ENCODE peak calls at places on chromosome 17, in seven cellular contexts. One of them, this sample, is unnamed.

GRCh38 chr17:2138768-2139167 is 83.9 kb downstream of the HIC1 start:
- DNase-seq in heart right ventricle: peak; percentile 25
- DNase-seq in cardiac muscle cell: peak; percentile 61
- DNase-seq in neural progenitor cell: no peak
- DNase-seq in H9: no peak
- DNase-seq in PC-9: peak; percentile 80
- DNase-seq in psoas muscle: peak; percentile 32
- DNase-seq in this sample: no peak

GRCh38 chr17:48002208-48002919 is 31.5 kb downstream of the CDK5RAP3 start:
- DNase-seq in heart right ventricle: no peak
- DNase-seq in cardiac muscle cell: peak; percentile 84
- DNase-seq in neural progenitor cell: peak; percentile 48
- DNase-seq in H9: no peak
- DNase-seq in PC-9: peak; percentile 89
- DNase-seq in psoas muscle: no peak
- DNase-seq in this sample: no peak

GRCh38 chr17:42459256-42459982 is 741 bp downstream of the ATP6V0A1 start:
- DNase-seq in heart right ventricle: peak; percentile 36
- DNase-seq in cardiac muscle cell: peak; percentile 43
- DNase-seq in neural progenitor cell: peak; percentile 41
- DNase-seq in H9: peak; percentile 54
- DNase-seq in PC-9: peak; percentile 64
- DNase-seq in psoas muscle: peak; percentile 42
- DNase-seq in this sample: peak; percentile 40

GRCh38 chr17:62950067-62950466 is 16.0 kb upstream of the TANC2 start:
- DNase-seq in heart right ventricle: peak; percentile 87
- DNase-seq in cardiac muscle cell: peak; percentile 96
- DNase-seq in neural progenitor cell: no peak
- DNase-seq in H9: no peak
- DNase-seq in PC-9: peak; percentile 81
- DNase-seq in psoas muscle: no peak
- DNase-seq in this sample: peak; percentile 79

GRCh38 chr17:79355186-79355585 is 255.7 kb downstream of the RBFOX3 start:
- DNase-seq in heart right ventricle: no peak
- DNase-seq in cardiac muscle cell: no peak
- DNase-seq in neural progenitor cell: no peak
- DNase-seq in H9: no peak
- DNase-seq in PC-9: no peak
- DNase-seq in psoas muscle: no peak
- DNase-seq in this sample: no peak

GRCh38 chr17:50201226-50201854 is at the start of gene COL1A1:
- DNase-seq in heart right ventricle: peak; percentile 76
- DNase-seq in cardiac muscle cell: peak; percentile 93
- DNase-seq in neural progenitor cell: peak; percentile 38
- DNase-seq in H9: peak; percentile 74
- DNase-seq in PC-9: no peak
- DNase-seq in psoas muscle: peak; percentile 80
- DNase-seq in this sample: peak; percentile 80

GRCh38 chr17:34667656-34668055 is 88.3 kb downstream of the TMEM132E start:
- DNase-seq in heart right ventricle: no peak
- DNase-seq in cardiac muscle cell: no peak
- DNase-seq in neural progenitor cell: no peak
- DNase-seq in H9: no peak
- DNase-seq in PC-9: no peak
- DNase-seq in psoas muscle: no peak
- DNase-seq in this sample: no peak

GRCh38 chr17:5661486-5662125 is 77.3 kb upstream of the NLRP1 start:
- DNase-seq in heart right ventricle: no peak
- DNase-seq in cardiac muscle cell: no peak
- DNase-seq in neural progenitor cell: peak; percentile 27
- DNase-seq in H9: peak; percentile 53
- DNase-seq in PC-9: no peak
- DNase-seq in psoas muscle: no peak
- DNase-seq in this sample: no peak

GRCh38 chr17:76272541-76273434 is 7.6 kb downstream of the UBALD2 start:
- DNase-seq in heart right ventricle: no peak
- DNase-seq in cardiac muscle cell: no peak
- DNase-seq in neural progenitor cell: no peak
- DNase-seq in H9: no peak
- DNase-seq in PC-9: no peak
- DNase-seq in psoas muscle: no peak
- DNase-seq in this sample: peak; percentile 39

GRCh38 chr17:59572301-59572924 is 7.0 kb downstream of the DHX40 start:
- DNase-seq in heart right ventricle: no peak
- DNase-seq in cardiac muscle cell: peak; percentile 70
- DNase-seq in neural progenitor cell: no peak
- DNase-seq in H9: no peak
- DNase-seq in PC-9: no peak
- DNase-seq in psoas muscle: no peak
- DNase-seq in this sample: no peak

GRCh38 chr17:10844667-10845387 is 6.9 kb upstream of the PIRT start:
- DNase-seq in heart right ventricle: peak; percentile 67
- DNase-seq in cardiac muscle cell: peak; percentile 77
- DNase-seq in neural progenitor cell: peak; percentile 81
- DNase-seq in H9: peak; percentile 90
- DNase-seq in PC-9: no peak
- DNase-seq in psoas muscle: peak; percentile 75
- DNase-seq in this sample: peak; percentile 76

GRCh38 chr17:9837551-9838471 is 12.1 kb downstream of the GLP2R start:
- DNase-seq in heart right ventricle: peak; percentile 46
- DNase-seq in cardiac muscle cell: peak; percentile 97
- DNase-seq in neural progenitor cell: no peak
- DNase-seq in H9: peak; percentile 38
- DNase-seq in PC-9: peak; percentile 88
- DNase-seq in psoas muscle: peak; percentile 74
- DNase-seq in this sample: peak; percentile 41

GRCh38 chr17:43608313-43608712 is 53.4 kb downstream of the MEOX1 start:
- DNase-seq in heart right ventricle: no peak
- DNase-seq in cardiac muscle cell: no peak
- DNase-seq in neural progenitor cell: no peak
- DNase-seq in H9: no peak
- DNase-seq in PC-9: peak; percentile 49
- DNase-seq in psoas muscle: no peak
- DNase-seq in this sample: no peak

GRCh38 chr17:61699032-61699431 is 108.0 kb upstream of the NACA2 start:
- DNase-seq in heart right ventricle: no peak
- DNase-seq in cardiac muscle cell: no peak
- DNase-seq in neural progenitor cell: no peak
- DNase-seq in H9: no peak
- DNase-seq in PC-9: no peak
- DNase-seq in psoas muscle: no peak
- DNase-seq in this sample: no peak

GRCh38 chr17:61700252-61700651 is 109.2 kb upstream of the NACA2 start:
- DNase-seq in heart right ventricle: no peak
- DNase-seq in cardiac muscle cell: no peak
- DNase-seq in neural progenitor cell: no peak
- DNase-seq in H9: no peak
- DNase-seq in PC-9: no peak
- DNase-seq in psoas muscle: no peak
- DNase-seq in this sample: no peak

GRCh38 chr17:61695779-61696337 is 104.8 kb upstream of the NACA2 start:
- DNase-seq in heart right ventricle: no peak
- DNase-seq in cardiac muscle cell: no peak
- DNase-seq in neural progenitor cell: no peak
- DNase-seq in H9: no peak
- DNase-seq in PC-9: no peak
- DNase-seq in psoas muscle: no peak
- DNase-seq in this sample: no peak

GRCh38 chr17:61699694-61700093 is 108.7 kb upstream of the NACA2 start:
- DNase-seq in heart right ventricle: no peak
- DNase-seq in cardiac muscle cell: no peak
- DNase-seq in neural progenitor cell: no peak
- DNase-seq in H9: no peak
- DNase-seq in PC-9: no peak
- DNase-seq in psoas muscle: no peak
- DNase-seq in this sample: no peak

GRCh38 chr17:61698244-61698643 is 107.2 kb upstream of the NACA2 start:
- DNase-seq in heart right ventricle: no peak
- DNase-seq in cardiac muscle cell: no peak
- DNase-seq in neural progenitor cell: no peak
- DNase-seq in H9: no peak
- DNase-seq in PC-9: no peak
- DNase-seq in psoas muscle: no peak
- DNase-seq in this sample: no peak
- H3K9me3 ChIP-seq in heart right ventricle: no peaks in the 10 kb centered on the region
- H3K9me3 ChIP-seq in cardiac muscle cell: no peaks in the 10 kb centered on the region
- H3K9me3 ChIP-seq in neural progenitor cell: peaks cover 30% of the 10 kb centered on the region
- H3K9me3 ChIP-seq in H9: peaks cover 6% of the 10 kb centered on the region
- H3K9me3 ChIP-seq in PC-9: peaks cover 12% of the 10 kb centered on the region
- H3K9me3 ChIP-seq in psoas muscle: peaks cover 45% of the 10 kb centered on the region
- H3K9me3 ChIP-seq in this sample: peaks cover 22% of the 10 kb centered on the region

GRCh38 chr17:45131616-45132301 is 556 bp downstream of the PLCD3 start:
- DNase-seq in heart right ventricle: peak; percentile 53
- DNase-seq in cardiac muscle cell: peak; percentile 40
- DNase-seq in neural progenitor cell: peak; percentile 82
- DNase-seq in H9: peak; percentile 85
- DNase-seq in PC-9: peak; percentile 67
- DNase-seq in psoas muscle: peak; percentile 74
- DNase-seq in this sample: peak; percentile 64

GRCh38 chr17:45130640-45131293 is 1.5 kb downstream of the PLCD3 start:
- DNase-seq in heart right ventricle: no peak
- DNase-seq in cardiac muscle cell: no peak
- DNase-seq in neural progenitor cell: no peak
- DNase-seq in H9: no peak
- DNase-seq in PC-9: no peak
- DNase-seq in psoas muscle: no peak
- DNase-seq in this sample: no peak

GRCh38 chr17:45132302-45132568 is at the start of gene PLCD3:
- DNase-seq in heart right ventricle: no peak
- DNase-seq in cardiac muscle cell: no peak
- DNase-seq in neural progenitor cell: peak; percentile 92
- DNase-seq in H9: no peak
- DNase-seq in PC-9: no peak
- DNase-seq in psoas muscle: no peak
- DNase-seq in this sample: no peak

GRCh38 chr17:45129940-45130639 is 2.2 kb downstream of the PLCD3 start:
- DNase-seq in heart right ventricle: no peak
- DNase-seq in cardiac muscle cell: no peak
- DNase-seq in neural progenitor cell: no peak
- DNase-seq in H9: no peak
- DNase-seq in PC-9: peak; percentile 95
- DNase-seq in psoas muscle: peak; percentile 45
- DNase-seq in this sample: peak; percentile 32

DNA sequence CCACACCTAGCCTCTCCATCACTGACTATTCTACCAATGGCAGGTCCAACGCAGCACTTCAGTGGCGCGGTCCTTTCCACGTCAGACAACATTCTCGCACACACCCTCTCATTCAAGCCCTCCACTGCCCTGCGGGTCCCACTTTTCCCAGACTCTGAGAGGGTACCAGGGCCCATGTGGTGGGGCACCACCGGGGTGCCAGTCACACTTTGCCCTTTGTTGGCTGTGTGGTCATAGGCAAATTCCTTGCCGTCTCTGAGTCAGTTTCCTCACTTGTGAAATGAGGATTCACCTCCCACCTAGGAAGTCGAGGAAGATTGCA is 1.1 kb downstream of the PLCD3 start:
- DNase-seq in heart right ventricle: no peak
- DNase-seq in cardiac muscle cell: no peak
- DNase-seq in neural progenitor cell: no peak
- DNase-seq in H9: no peak
- DNase-seq in PC-9: no peak
- DNase-seq in psoas muscle: no peak
- DNase-seq in this sample: no peak
- H3K4me1 ChIP-seq in heart right ventricle: peaks cover 62% of the 10 kb centered on the region
- H3K4me1 ChIP-seq in cardiac muscle cell: peaks cover 20% of the 10 kb centered on the region
- H3K4me1 ChIP-seq in neural progenitor cell: peaks cover 14% of the 10 kb centered on the region
- H3K4me1 ChIP-seq in H9: no peaks in the 10 kb centered on the region
- H3K4me1 ChIP-seq in PC-9: peaks cover 54% of the 10 kb centered on the region
- H3K4me1 ChIP-seq in psoas muscle: peaks cover 50% of the 10 kb centered on the region
- H3K4me1 ChIP-seq in this sample: peaks cover 67% of the 10 kb centered on the region

DNA sequence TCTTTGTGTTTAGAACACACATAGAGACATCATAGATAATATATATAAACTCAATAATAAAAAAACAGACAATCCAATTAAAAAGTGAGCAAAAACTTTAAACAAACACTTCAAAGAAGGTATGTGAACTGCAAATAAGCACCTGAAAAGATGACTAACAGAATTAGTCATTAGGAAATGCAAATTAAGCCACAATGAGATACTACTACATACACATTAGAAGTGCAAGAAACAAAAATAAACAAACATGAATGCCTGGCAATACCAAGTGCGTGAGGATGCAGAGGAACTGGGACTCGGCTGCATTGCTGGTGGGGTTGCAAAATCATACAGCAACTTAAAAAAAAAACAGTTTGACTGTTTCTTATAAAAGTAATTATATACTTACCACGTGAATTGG is 799.0 kb downstream of the KCNJ2 start:
- DNase-seq in heart right ventricle: no peak
- DNase-seq in cardiac muscle cell: no peak
- DNase-seq in neural progenitor cell: no peak
- DNase-seq in H9: no peak
- DNase-seq in PC-9: no peak
- DNase-seq in psoas muscle: no peak
- DNase-seq in this sample: no peak
- H3K9me3 ChIP-seq in heart right ventricle: no peaks in the 10 kb centered on the region
- H3K9me3 ChIP-seq in cardiac muscle cell: no peaks in the 10 kb centered on the region
- H3K9me3 ChIP-seq in neural progenitor cell: no peaks in the 10 kb centered on the region
- H3K9me3 ChIP-seq in H9: no peaks in the 10 kb centered on the region
- H3K9me3 ChIP-seq in PC-9: no peaks in the 10 kb centered on the region
- H3K9me3 ChIP-seq in psoas muscle: peaks cover 4% of the 10 kb centered on the region
- H3K9me3 ChIP-seq in this sample: no peaks in the 10 kb centered on the region

GRCh38 chr17:82592289-82592683 is 56.0 kb downstream of the WDR45B start:
- DNase-seq in heart right ventricle: no peak
- DNase-seq in cardiac muscle cell: no peak
- DNase-seq in neural progenitor cell: no peak
- DNase-seq in H9: no peak
- DNase-seq in PC-9: peak; percentile 37
- DNase-seq in psoas muscle: no peak
- DNase-seq in this sample: no peak

GRCh38 chr17:82589851-82590180 is 58.4 kb downstream of the WDR45B start:
- DNase-seq in heart right ventricle: no peak
- DNase-seq in cardiac muscle cell: no peak
- DNase-seq in neural progenitor cell: no peak
- DNase-seq in H9: no peak
- DNase-seq in PC-9: no peak
- DNase-seq in psoas muscle: no peak
- DNase-seq in this sample: no peak

GRCh38 chr17:82588266-82589175 is 59.7 kb downstream of the WDR45B start:
- DNase-seq in heart right ventricle: no peak
- DNase-seq in cardiac muscle cell: no peak
- DNase-seq in neural progenitor cell: no peak
- DNase-seq in H9: no peak
- DNase-seq in PC-9: no peak
- DNase-seq in psoas muscle: no peak
- DNase-seq in this sample: no peak

GRCh38 chr17:82590881-82591539 is 57.2 kb downstream of the WDR45B start:
- DNase-seq in heart right ventricle: no peak
- DNase-seq in cardiac muscle cell: no peak
- DNase-seq in neural progenitor cell: no peak
- DNase-seq in H9: no peak
- DNase-seq in PC-9: no peak
- DNase-seq in psoas muscle: no peak
- DNase-seq in this sample: no peak

DNA sequence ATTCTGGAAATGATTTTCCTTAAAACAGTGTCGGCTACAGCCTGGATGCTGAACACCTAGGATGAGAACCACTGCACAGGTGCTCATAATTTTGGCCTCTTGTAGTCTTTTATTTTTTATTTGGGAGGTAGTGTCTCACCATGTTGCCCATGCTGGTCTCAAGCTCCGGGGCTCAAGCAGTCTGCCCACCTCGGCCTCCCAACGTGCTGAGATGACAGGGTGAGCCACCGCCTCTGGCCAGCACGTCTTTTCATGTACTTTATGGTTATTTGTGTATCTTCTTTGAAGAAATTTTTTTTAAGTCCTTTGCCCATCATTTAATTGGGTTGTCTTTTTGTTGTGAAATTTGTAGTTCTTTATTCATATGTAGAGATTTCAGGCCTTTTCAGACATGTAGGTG is 58.0 kb downstream of the WDR45B start:
- DNase-seq in heart right ventricle: no peak
- DNase-seq in cardiac muscle cell: no peak
- DNase-seq in neural progenitor cell: no peak
- DNase-seq in H9: no peak
- DNase-seq in PC-9: no peak
- DNase-seq in psoas muscle: no peak
- DNase-seq in this sample: no peak
- H3K4me1 ChIP-seq in heart right ventricle: peaks cover 27% of the 10 kb centered on the region
- H3K4me1 ChIP-seq in cardiac muscle cell: peaks cover 18% of the 10 kb centered on the region
- H3K4me1 ChIP-seq in neural progenitor cell: peaks cover 7% of the 10 kb centered on the region
- H3K4me1 ChIP-seq in H9: no peaks in the 10 kb centered on the region
- H3K4me1 ChIP-seq in PC-9: peaks cover 17% of the 10 kb centered on the region
- H3K4me1 ChIP-seq in psoas muscle: peaks cover 30% of the 10 kb centered on the region
- H3K4me1 ChIP-seq in this sample: peaks cover 22% of the 10 kb centered on the region

This sample was measured in heart left ventricle.